ENCODE peak calls at places on chromosomes 12 and 14, in seven cellular contexts. One of them, this sample, is unnamed.

GRCh38 chr14:53295985-53296582 is 143.0 kb upstream of the DDHD1 start:
- DNase-seq in ACHN: peak
- DNase-seq in HEK293T: peak
- DNase-seq in cardiac muscle cell: peak
- DNase-seq in germinal center: peak
- DNase-seq in upper lobe of right lung: no peak
- DNase-seq in OCI-LY7: peak
- DNase-seq in this sample: no peak

GRCh38 chr14:51370758-51371386 is 130.8 kb downstream of the TMX1 start:
- DNase-seq in upper lobe of right lung: no peak
- DNase-seq in cardiac muscle cell: no peak
- DNase-seq in ACHN: no peak
- DNase-seq in germinal center: no peak
- DNase-seq in HEK293T: no peak
- DNase-seq in OCI-LY7: no peak
- DNase-seq in this sample: no peak

GRCh38 chr12:8697120-8697475 is 693 bp upstream of the RIMKLB start:
- DNase-seq in cardiac muscle cell: peak
- DNase-seq in HEK293T: no peak
- DNase-seq in ACHN: peak
- DNase-seq in upper lobe of right lung: no peak
- DNase-seq in germinal center: peak
- DNase-seq in OCI-LY7: peak
- DNase-seq in this sample: no peak

GRCh38 chr12:64059685-64060084 is 162.4 kb downstream of the KICS2 start:
- DNase-seq in upper lobe of right lung: no peak
- DNase-seq in OCI-LY7: no peak
- DNase-seq in cardiac muscle cell: no peak
- DNase-seq in ACHN: no peak
- DNase-seq in germinal center: no peak
- DNase-seq in HEK293T: no peak
- DNase-seq in this sample: no peak

GRCh38 chr14:104551851-104552737 is 27.5 kb upstream of the C14orf180 start:
- DNase-seq in HEK293T: no peak
- DNase-seq in germinal center: no peak
- DNase-seq in upper lobe of right lung: peak
- DNase-seq in OCI-LY7: no peak
- DNase-seq in ACHN: no peak
- DNase-seq in cardiac muscle cell: no peak
- DNase-seq in this sample: peak

GRCh38 chr14:39175445-39176262 is 600 bp downstream of the PNN start:
- DNase-seq in upper lobe of right lung: peak
- DNase-seq in germinal center: peak
- DNase-seq in cardiac muscle cell: peak
- DNase-seq in HEK293T: peak
- DNase-seq in OCI-LY7: peak
- DNase-seq in ACHN: peak
- DNase-seq in this sample: peak

GRCh38 chr14:96122496-96122895 is 82.1 kb upstream of the BDKRB2 start:
- DNase-seq in OCI-LY7: no peak
- DNase-seq in cardiac muscle cell: no peak
- DNase-seq in ACHN: no peak
- DNase-seq in germinal center: no peak
- DNase-seq in upper lobe of right lung: no peak
- DNase-seq in HEK293T: no peak
- DNase-seq in this sample: no peak

GRCh38 chr12:40175489-40175888 is 49.3 kb upstream of the LRRK2 start:
- DNase-seq in ACHN: no peak
- DNase-seq in cardiac muscle cell: no peak
- DNase-seq in germinal center: no peak
- DNase-seq in upper lobe of right lung: no peak
- DNase-seq in HEK293T: no peak
- DNase-seq in OCI-LY7: no peak
- DNase-seq in this sample: no peak

GRCh38 chr14:53900499-53900898 is 56.1 kb downstream of the BMP4 start:
- DNase-seq in germinal center: no peak
- DNase-seq in ACHN: no peak
- DNase-seq in cardiac muscle cell: no peak
- DNase-seq in OCI-LY7: no peak
- DNase-seq in upper lobe of right lung: no peak
- DNase-seq in HEK293T: no peak
- DNase-seq in this sample: no peak

GRCh38 chr14:68621400-68622365 is 171.2 kb downstream of the ZFP36L1 start:
- DNase-seq in upper lobe of right lung: peak
- DNase-seq in cardiac muscle cell: no peak
- DNase-seq in germinal center: no peak
- DNase-seq in OCI-LY7: no peak
- DNase-seq in HEK293T: no peak
- DNase-seq in ACHN: no peak
- DNase-seq in this sample: no peak

GRCh38 chr12:124715121-124715990 is 147.9 kb upstream of the NCOR2 start:
- DNase-seq in cardiac muscle cell: no peak
- DNase-seq in HEK293T: peak
- DNase-seq in germinal center: no peak
- DNase-seq in ACHN: no peak
- DNase-seq in OCI-LY7: no peak
- DNase-seq in upper lobe of right lung: peak
- DNase-seq in this sample: no peak

GRCh38 chr12:121059031-121059898 is 20.2 kb upstream of the OASL start:
- DNase-seq in HEK293T: no peak
- DNase-seq in upper lobe of right lung: no peak
- DNase-seq in cardiac muscle cell: no peak
- DNase-seq in germinal center: no peak
- DNase-seq in ACHN: no peak
- DNase-seq in OCI-LY7: no peak
- DNase-seq in this sample: no peak

GRCh38 chr14:103693514-103693913 is 21.7 kb downstream of the XRCC3 start:
- DNase-seq in OCI-LY7: no peak
- DNase-seq in cardiac muscle cell: no peak
- DNase-seq in germinal center: no peak
- DNase-seq in HEK293T: no peak
- DNase-seq in upper lobe of right lung: peak
- DNase-seq in ACHN: no peak
- DNase-seq in this sample: peak

GRCh38 chr12:46886541-46887041 is 60.8 kb upstream of the SLC38A4 start:
- DNase-seq in ACHN: peak
- DNase-seq in HEK293T: no peak
- DNase-seq in germinal center: no peak
- DNase-seq in OCI-LY7: no peak
- DNase-seq in cardiac muscle cell: no peak
- DNase-seq in upper lobe of right lung: no peak
- DNase-seq in this sample: no peak

GRCh38 chr12:124088232-124088907 is 115.4 kb downstream of the ZNF664 start:
- DNase-seq in cardiac muscle cell: no peak
- DNase-seq in upper lobe of right lung: no peak
- DNase-seq in germinal center: no peak
- DNase-seq in ACHN: no peak
- DNase-seq in HEK293T: no peak
- DNase-seq in OCI-LY7: no peak
- DNase-seq in this sample: no peak

GRCh38 chr14:20400965-20401593 is 12.2 kb downstream of the TEP1 start:
- DNase-seq in OCI-LY7: no peak
- DNase-seq in HEK293T: no peak
- DNase-seq in cardiac muscle cell: no peak
- DNase-seq in upper lobe of right lung: no peak
- DNase-seq in germinal center: no peak
- DNase-seq in ACHN: peak
- DNase-seq in this sample: no peak

GRCh38 chr12:63036974-63037335 is 102.0 kb upstream of the PPM1H start:
- DNase-seq in cardiac muscle cell: no peak
- DNase-seq in germinal center: no peak
- DNase-seq in ACHN: no peak
- DNase-seq in HEK293T: no peak
- DNase-seq in upper lobe of right lung: no peak
- DNase-seq in OCI-LY7: no peak
- DNase-seq in this sample: no peak

GRCh38 chr14:98819867-98820206 is 452.2 kb downstream of the BCL11B start:
- DNase-seq in OCI-LY7: peak
- DNase-seq in cardiac muscle cell: no peak
- DNase-seq in ACHN: no peak
- DNase-seq in germinal center: no peak
- DNase-seq in HEK293T: no peak
- DNase-seq in upper lobe of right lung: no peak
- DNase-seq in this sample: no peak

GRCh38 chr12:65634061-65634460 is 190.2 kb upstream of the HMGA2 start:
- DNase-seq in OCI-LY7: no peak
- DNase-seq in germinal center: no peak
- DNase-seq in ACHN: peak
- DNase-seq in cardiac muscle cell: no peak
- DNase-seq in upper lobe of right lung: no peak
- DNase-seq in HEK293T: no peak
- DNase-seq in this sample: no peak

GRCh38 chr14:53620325-53620716 is 336.3 kb downstream of the BMP4 start:
- DNase-seq in HEK293T: no peak
- DNase-seq in germinal center: no peak
- DNase-seq in cardiac muscle cell: no peak
- DNase-seq in ACHN: peak
- DNase-seq in OCI-LY7: no peak
- DNase-seq in upper lobe of right lung: no peak
- DNase-seq in this sample: no peak

GRCh38 chr14:101086926-101087325 is 183.4 kb upstream of the RTL1 start:
- DNase-seq in HEK293T: no peak
- DNase-seq in OCI-LY7: no peak
- DNase-seq in upper lobe of right lung: peak
- DNase-seq in cardiac muscle cell: no peak
- DNase-seq in ACHN: no peak
- DNase-seq in germinal center: no peak
- DNase-seq in this sample: no peak

GRCh38 chr14:24372701-24373416 is 4.9 kb downstream of the NFATC4 start:
- DNase-seq in germinal center: no peak
- DNase-seq in HEK293T: no peak
- DNase-seq in upper lobe of right lung: no peak
- DNase-seq in OCI-LY7: no peak
- DNase-seq in cardiac muscle cell: no peak
- DNase-seq in ACHN: no peak
- DNase-seq in this sample: no peak

GRCh38 chr12:91349451-91349850 is 166.8 kb upstream of the DCN start:
- DNase-seq in germinal center: no peak
- DNase-seq in OCI-LY7: no peak
- DNase-seq in ACHN: no peak
- DNase-seq in HEK293T: no peak
- DNase-seq in cardiac muscle cell: no peak
- DNase-seq in upper lobe of right lung: no peak
- DNase-seq in this sample: no peak

GRCh38 chr12:130506844-130507243 is 169.2 kb downstream of the PIWIL1 start:
- DNase-seq in upper lobe of right lung: no peak
- DNase-seq in OCI-LY7: peak
- DNase-seq in ACHN: no peak
- DNase-seq in HEK293T: no peak
- DNase-seq in cardiac muscle cell: no peak
- DNase-seq in germinal center: no peak
- DNase-seq in this sample: no peak

GRCh38 chr12:40819427-40820108 is 127.3 kb downstream of the CNTN1 start:
- DNase-seq in OCI-LY7: no peak
- DNase-seq in cardiac muscle cell: peak
- DNase-seq in germinal center: no peak
- DNase-seq in upper lobe of right lung: no peak
- DNase-seq in ACHN: no peak
- DNase-seq in HEK293T: peak
- DNase-seq in this sample: no peak

GRCh38 chr14:64983439-64984310 is 3.0 kb upstream of the FNTB start:
- DNase-seq in germinal center: peak
- DNase-seq in HEK293T: peak
- DNase-seq in upper lobe of right lung: no peak
- DNase-seq in ACHN: peak
- DNase-seq in OCI-LY7: peak
- DNase-seq in cardiac muscle cell: peak
- DNase-seq in this sample: no peak